ENCODE peak calls at places on chromosome 1, in nine cellular contexts. C is left lung, K is IMR-90, J is stomach, L is sigmoid colon, I is uterus, U is foreskin keratinocyte, Y is fibroblast of lung, P is right cardiac atrium. D is an unnamed sample.

GRCh38 chr1:5850503-5850902 is 141.7 kb downstream of the NPHP4 start:
- DNase-seq in C (no peak), K (peak; percentile 4), J (no peak), L (no peak), I (no peak), U (no peak), Y (no peak), P (no peak), D (peak; percentile 31)

GRCh38 chr1:231460614-231461013 is 38.5 kb upstream of the EGLN1 start:
- DNase-seq in C (no peak), K (no peak), J (no peak), L (no peak), I (no peak), U (no peak), Y (no peak), P (no peak), D (peak; percentile 72)

GRCh38 chr1:67921725-67922489 is 88.6 kb upstream of the GNG12 start:
- DNase-seq in C (no peak), K (peak; percentile 36), J (no peak), L (no peak), I (no peak), U (peak; percentile 88), Y (no peak), P (no peak), D (peak; percentile 95)

GRCh38 chr1:68013351-68013750 is 37.1 kb downstream of the DIRAS3 start:
- DNase-seq in C (no peak), K (no peak), J (no peak), L (no peak), I (no peak), U (no peak), Y (no peak), P (no peak), D (no peak)

GRCh38 chr1:24236170-24237045 is 49.3 kb upstream of the IFNLR1 start:
- DNase-seq in C (no peak), K (peak; percentile 47), J (peak; percentile 43), L (no peak), I (peak; percentile 72), U (peak; percentile 91), Y (peak; percentile 65), P (no peak), D (peak; percentile 88)

GRCh38 chr1:83998205-83998598 is 730 bp downstream of the TTLL7 start:
- DNase-seq in C (no peak), K (peak; percentile 6), J (no peak), L (no peak), I (peak; percentile 21), U (no peak), Y (peak; percentile 9), P (no peak), D (peak; percentile 4)

GRCh38 chr1:93304716-93305138 is 41.0 kb upstream of the DR1 start:
- DNase-seq in C (no peak), K (peak; percentile 79), J (peak; percentile 47), L (no peak), I (peak; percentile 52), U (peak; percentile 48), Y (peak; percentile 86), P (peak; percentile 15), D (peak; percentile 49)

GRCh38 chr1:201468844-201469644 is at the start of gene PHLDA3:
- DNase-seq in C (peak; percentile 87), K (peak; percentile 93), J (peak; percentile 79), L (peak; percentile 98), I (peak; percentile 94), U (peak; percentile 81), Y (peak; percentile 92), P (peak; percentile 94), D (peak; percentile 93)

GRCh38 chr1:9960705-9961562 is 17.7 kb downstream of the NMNAT1 start:
- DNase-seq in C (no peak), K (no peak), J (no peak), L (no peak), I (no peak), U (no peak), Y (peak; percentile 22), P (no peak), D (no peak)

DNA sequence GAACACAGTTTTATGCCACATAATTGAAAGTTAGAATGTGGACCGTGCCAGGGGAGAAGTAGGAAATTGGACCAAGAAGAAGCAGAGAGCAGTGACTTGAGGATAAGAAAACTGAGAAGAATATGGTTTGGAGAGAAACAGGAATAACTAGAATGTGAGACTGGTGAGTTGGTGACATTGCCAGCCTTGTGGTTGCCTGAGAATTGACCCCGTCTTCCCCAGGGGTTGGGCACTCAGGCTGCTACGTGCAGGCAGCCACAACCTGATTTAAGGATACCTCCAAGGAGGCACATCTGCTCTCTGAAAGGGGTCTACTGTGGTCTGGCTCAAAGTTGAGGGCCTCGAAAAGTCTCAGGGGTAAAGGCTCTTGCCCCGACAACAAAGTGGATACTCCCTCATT is 112.1 kb upstream of the ARTN start:
- DNase-seq in C (no peak), K (no peak), J (no peak), L (no peak), I (no peak), U (no peak), Y (no peak), P (no peak), D (no peak)
- H3K27ac ChIP-seq in C (no peak overlapping the region), K (peak overlapping the region; percentile 45), J (no peak overlapping the region), L (peak overlapping the region; percentile 80), I (peak overlapping the region; percentile 50), U (no peak overlapping the region), Y (peak overlapping the region; percentile 61), P (no peak overlapping the region), D (peak overlapping the region; percentile 72)

GRCh38 chr1:151512326-151512725 is 1.1 kb downstream of the CGN start:
- DNase-seq in C (no peak), K (no peak), J (no peak), L (peak; percentile 9), I (no peak), U (no peak), Y (no peak), P (no peak), D (peak; percentile 48)

GRCh38 chr1:151512801-151513625 is 1.8 kb downstream of the CGN start:
- DNase-seq in C (peak; percentile 69), K (no peak), J (peak; percentile 90), L (peak; percentile 34), I (no peak), U (peak; percentile 52), Y (no peak), P (no peak), D (peak; percentile 75)

GRCh38 chr1:151510614-151510956 is 602 bp upstream of the CGN start:
- DNase-seq in C (no peak), K (no peak), J (no peak), L (no peak), I (no peak), U (no peak), Y (no peak), P (no peak), D (no peak)

GRCh38 chr1:151510957-151511635 is at the start of gene CGN:
- DNase-seq in C (peak; percentile 89), K (peak; percentile 75), J (peak; percentile 93), L (peak; percentile 92), I (peak; percentile 88), U (peak; percentile 60), Y (peak; percentile 70), P (peak; percentile 85), D (peak; percentile 79)

GRCh38 chr1:151511636-151512215 is 539 bp downstream of the CGN start:
- DNase-seq in C (peak; percentile 41), K (no peak), J (peak; percentile 65), L (peak; percentile 72), I (no peak), U (no peak), Y (no peak), P (no peak), D (peak; percentile 47)
- H3K4me1 ChIP-seq in C (peaks cover 8% of the 10 kb centered on the region), K (peaks cover 4% of the 10 kb centered on the region), J (peaks cover 43% of the 10 kb centered on the region), L (peaks cover 13% of the 10 kb centered on the region), I (no peaks in the 10 kb centered on the region), U (peaks cover 33% of the 10 kb centered on the region), Y (peaks cover 2% of the 10 kb centered on the region), P (no peaks in the 10 kb centered on the region), D (peaks cover 39% of the 10 kb centered on the region)

DNA sequence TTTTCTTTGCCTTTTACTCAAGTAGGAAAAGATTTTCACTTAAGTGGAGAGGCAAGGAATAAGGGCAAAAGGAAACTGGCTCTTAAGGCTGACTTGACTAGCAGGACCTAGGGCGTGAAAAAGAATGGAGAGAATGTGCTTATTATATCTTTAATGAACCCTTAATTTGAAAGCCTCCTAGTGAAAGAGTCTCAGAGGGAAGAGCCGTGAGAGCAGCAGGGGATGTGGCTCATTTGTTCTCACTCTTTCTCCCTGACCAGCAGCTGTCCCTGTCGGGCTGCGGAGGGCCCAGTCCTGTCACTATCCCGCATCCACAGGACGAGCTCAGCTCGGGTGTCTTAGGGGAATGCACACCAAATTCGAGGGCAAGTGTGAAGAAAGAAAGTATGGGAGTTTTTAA is 180.1 kb downstream of the EDEM3 start:
- DNase-seq in C (no peak), K (no peak), J (no peak), L (no peak), I (no peak), U (no peak), Y (no peak), P (no peak), D (no peak)
- H3K27ac ChIP-seq in C (no peak overlapping the region), K (no peak overlapping the region), J (no peak overlapping the region), L (peak overlapping the region; percentile 50), I (no peak overlapping the region), U (no peak overlapping the region), Y (no peak overlapping the region), P (no peak overlapping the region), D (no peak overlapping the region)

GRCh38 chr1:41672173-41672572 is 187.7 kb upstream of the EDN2 start:
- DNase-seq in C (peak; percentile 35), K (peak; percentile 86), J (peak; percentile 35), L (no peak), I (no peak), U (peak; percentile 94), Y (peak; percentile 53), P (no peak), D (peak; percentile 91)

GRCh38 chr1:41670558-41670957 is 186.1 kb upstream of the EDN2 start:
- DNase-seq in C (no peak), K (peak; percentile 87), J (no peak), L (no peak), I (no peak), U (peak; percentile 82), Y (peak; percentile 56), P (no peak), D (peak; percentile 79)

GRCh38 chr1:41672641-41673313 is 188.3 kb upstream of the EDN2 start:
- DNase-seq in C (peak; percentile 19), K (peak; percentile 95), J (no peak), L (no peak), I (no peak), U (peak; percentile 77), Y (peak; percentile 92), P (no peak), D (no peak)

GRCh38 chr1:41673355-41673754 is 188.9 kb upstream of the EDN2 start:
- DNase-seq in C (no peak), K (peak; percentile 64), J (no peak), L (no peak), I (no peak), U (no peak), Y (peak; percentile 58), P (no peak), D (no peak)

DNA sequence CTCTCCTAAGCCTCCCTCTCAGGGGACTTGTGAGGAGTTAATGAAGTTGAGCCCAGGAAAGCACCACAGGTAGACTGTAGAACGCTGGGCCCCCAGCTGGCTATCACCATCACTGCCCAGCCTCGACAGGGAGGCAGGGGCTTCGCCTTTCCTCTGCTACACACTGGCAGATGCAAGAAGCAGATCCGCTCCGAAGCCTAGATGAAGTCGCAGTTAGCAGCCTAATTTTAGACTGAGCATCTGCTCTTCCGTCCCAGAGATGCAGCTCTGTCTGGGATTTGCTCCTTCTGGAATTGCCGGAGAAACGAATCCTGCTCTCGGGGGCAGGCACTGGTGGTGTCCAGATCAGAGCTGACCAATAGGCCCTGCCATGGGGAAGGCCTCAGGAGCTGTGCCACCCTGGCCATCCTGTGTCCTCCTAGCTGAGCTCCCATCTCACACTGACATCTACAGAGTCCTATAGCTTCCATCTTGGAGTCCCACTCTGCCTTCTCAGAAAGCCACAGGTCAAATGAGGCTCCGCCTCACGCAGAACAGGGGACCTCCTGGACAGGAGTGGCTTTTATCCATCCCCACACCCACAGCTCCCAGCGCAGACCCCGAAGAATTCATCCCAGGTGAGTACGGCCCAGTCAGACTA is 186.8 kb upstream of the EDN2 start:
- DNase-seq in C (no peak), K (no peak), J (no peak), L (no peak), I (no peak), U (no peak), Y (no peak), P (no peak), D (no peak)
- H3K4me1 ChIP-seq in C (peaks cover 11% of the 10 kb centered on the region), K (peaks cover 43% of the 10 kb centered on the region), J (peaks cover 44% of the 10 kb centered on the region), L (peaks cover 6% of the 10 kb centered on the region), I (no peaks in the 10 kb centered on the region), U (peaks cover 41% of the 10 kb centered on the region), Y (peaks cover 2% of the 10 kb centered on the region), P (peaks cover 6% of the 10 kb centered on the region), D (peaks cover 52% of the 10 kb centered on the region)

D was measured in mammary epithelial cell.